ENCODE peak calls at places on chromosomes 1 and 21, in ten cellular contexts. H, J, Y, G, C, M, X, T, V and I are unnamed samples.

GRCh38 chr1:63674238-63674864 is 81.1 kb downstream of the PGM1 start:
- DNase-seq in X (peak), V (peak), T (peak), C (no peak), J (peak), H (peak), G (peak), M (peak), Y (peak), I (peak)

GRCh38 chr1:51877434-51878306 is 857 bp downstream of the NRDC start:
- DNase-seq in M (peak), C (no peak), Y (no peak), T (peak), G (peak), H (peak), X (peak), J (no peak), V (no peak), I (no peak)

GRCh38 chr1:205567716-205568115 is 63.2 kb downstream of the CDK18 start:
- DNase-seq in C (no peak), X (no peak), Y (no peak), J (no peak), T (no peak), V (no peak), M (no peak), G (peak), H (no peak), I (no peak)

GRCh38 chr1:228852511-228853088 is 117.3 kb downstream of the RHOU start:
- DNase-seq in Y (no peak), T (no peak), H (no peak), C (no peak), M (no peak), V (no peak), G (no peak), J (no peak), X (no peak), I (no peak)

GRCh38 chr1:1073743-1074587 is at the start of gene RNF223:
- DNase-seq in X (no peak), M (no peak), T (no peak), J (no peak), V (no peak), Y (no peak), C (no peak), G (peak), H (no peak), I (no peak)

GRCh38 chr21:25916226-25916625 is 181.5 kb downstream of the GABPA start:
- DNase-seq in G (no peak), J (no peak), V (no peak), C (no peak), H (no peak), X (no peak), Y (no peak), M (no peak), T (no peak), I (no peak)

GRCh38 chr1:223346311-223346710 is 17.7 kb downstream of the SUSD4 start:
- DNase-seq in H (no peak), M (no peak), V (no peak), Y (no peak), C (no peak), X (no peak), T (no peak), J (no peak), G (no peak), I (no peak)

GRCh38 chr1:155085504-155086181 is 7.0 kb downstream of the EFNA3 start:
- DNase-seq in T (peak), G (peak), H (peak), V (no peak), Y (no peak), C (peak), M (peak), X (peak), J (no peak), I (no peak)

GRCh38 chr1:107196973-107197562 is 56.2 kb downstream of the NTNG1 start:
- DNase-seq in H (no peak), V (no peak), G (no peak), C (no peak), Y (peak), M (no peak), J (peak), X (peak), T (peak), I (no peak)

GRCh38 chr1:53896673-53897229 is 2.8 kb downstream of the DIO1 start:
- DNase-seq in Y (peak), T (peak), G (no peak), X (no peak), V (no peak), M (no peak), C (no peak), H (peak), J (no peak), I (peak)

GRCh38 chr21:31284797-31285397 is 59.2 kb downstream of the TIAM1 start:
- DNase-seq in V (no peak), J (no peak), T (peak), H (no peak), Y (no peak), X (no peak), C (no peak), M (peak), G (no peak), I (no peak)

GRCh38 chr1:39167632-39168209 is 36.8 kb upstream of the MACF1 start:
- DNase-seq in G (no peak), M (no peak), Y (no peak), V (no peak), J (no peak), T (peak), C (no peak), H (no peak), X (no peak), I (peak)

GRCh38 chr21:26707241-26707640 is 134.2 kb upstream of the CYYR1 start:
- DNase-seq in X (no peak), J (no peak), V (no peak), C (no peak), H (no peak), T (no peak), Y (no peak), G (no peak), M (no peak), I (no peak)

GRCh38 chr1:5811419-5811818 is 180.8 kb downstream of the NPHP4 start:
- DNase-seq in T (no peak), M (no peak), J (no peak), H (no peak), V (no peak), C (no peak), G (no peak), Y (no peak), X (no peak), I (no peak)

GRCh38 chr1:70518106-70518505 is 107.0 kb downstream of the CTH start:
- DNase-seq in C (no peak), X (no peak), Y (no peak), J (no peak), H (no peak), V (no peak), G (no peak), M (no peak), T (no peak), I (no peak)

GRCh38 chr1:159190441-159190840 is 14.2 kb upstream of the ACKR1 start:
- DNase-seq in G (no peak), Y (no peak), M (no peak), V (no peak), C (no peak), X (no peak), H (no peak), T (no peak), J (no peak), I (no peak)

GRCh38 chr21:28798798-28799197 is 193.9 kb downstream of the LTN1 start:
- DNase-seq in G (no peak), H (peak), M (no peak), T (peak), X (no peak), V (no peak), C (no peak), Y (no peak), J (no peak), I (no peak)

GRCh38 chr1:229410692-229411433 is 23.0 kb downstream of the ACTA1 start:
- DNase-seq in H (peak), C (no peak), Y (peak), V (peak), T (peak), X (peak), G (peak), M (peak), J (peak), I (no peak)

GRCh38 chr1:22364764-22365163 is 86.9 kb upstream of the ZBTB40 start:
- DNase-seq in Y (no peak), G (no peak), H (no peak), X (no peak), J (no peak), M (no peak), V (no peak), T (no peak), C (no peak), I (no peak)

GRCh38 chr1:204706838-204707509 is 21.4 kb upstream of the LRRN2 start:
- DNase-seq in C (no peak), X (peak), V (peak), T (no peak), G (no peak), J (no peak), H (no peak), Y (no peak), M (no peak), I (no peak)

GRCh38 chr1:42957880-42958487 is 684 bp downstream of the SLC2A1 start:
- DNase-seq in G (peak), M (peak), H (peak), C (peak), Y (no peak), V (peak), T (peak), X (peak), J (peak), I (no peak)

GRCh38 chr1:164240081-164240480 is 318.9 kb upstream of the PBX1 start:
- DNase-seq in Y (no peak), M (no peak), J (no peak), X (no peak), C (no peak), H (no peak), G (peak), T (no peak), V (no peak), I (no peak)

GRCh38 chr1:114554577-114554976 is 26.8 kb downstream of the BCAS2 start:
- DNase-seq in T (no peak), J (no peak), M (no peak), V (no peak), Y (no peak), X (no peak), G (no peak), C (no peak), H (no peak), I (no peak)

GRCh38 chr1:178091986-178092745 is 1.7 kb upstream of the RASAL2 start:
- DNase-seq in X (no peak), G (no peak), J (no peak), H (peak), T (peak), M (no peak), C (no peak), V (no peak), Y (no peak), I (no peak)

GRCh38 chr1:174682419-174683008 is 234.8 kb downstream of the GPR52 start:
- DNase-seq in Y (peak), J (no peak), V (no peak), T (peak), G (no peak), M (no peak), C (no peak), X (no peak), H (no peak), I (no peak)

GRCh38 chr1:6098303-6099215 is 52.9 kb downstream of the KCNAB2 start:
- DNase-seq in Y (peak), G (no peak), V (no peak), T (peak), C (no peak), H (peak), X (no peak), J (no peak), M (no peak), I (no peak)